ENCODE peak calls at places on chromosomes 16 and 17, in nine cellular contexts. One of them, this sample, is unnamed. For H3K4me1, the result is how much of the 10 kb centered on the place peaks cover.

GRCh38 chr17:41762391-41762790 is 24.1 kb downstream of the JUP start:
- DNase-seq in heart right ventricle: no peak
- DNase-seq in left lung: no peak
- DNase-seq in transverse colon: no peak
- DNase-seq in psoas muscle: no peak
- DNase-seq in A673: no peak
- DNase-seq in colonic mucosa: no peak
- DNase-seq in CD8-positive, alpha-beta T cell: no peak
- DNase-seq in spleen: no peak
- DNase-seq in this sample: no peak

GRCh38 chr16:10188236-10188635 is 6.0 kb upstream of the GRIN2A start:
- DNase-seq in heart right ventricle: no peak
- DNase-seq in left lung: no peak
- DNase-seq in transverse colon: no peak
- DNase-seq in psoas muscle: no peak
- DNase-seq in A673: no peak
- DNase-seq in colonic mucosa: no peak
- DNase-seq in CD8-positive, alpha-beta T cell: no peak
- DNase-seq in spleen: no peak
- DNase-seq in this sample: no peak

GRCh38 chr17:13825526-13826040 is 223.9 kb upstream of the HS3ST3A1 start:
- DNase-seq in heart right ventricle: no peak
- DNase-seq in left lung: no peak
- DNase-seq in transverse colon: no peak
- DNase-seq in psoas muscle: no peak
- DNase-seq in A673: no peak
- DNase-seq in colonic mucosa: no peak
- DNase-seq in CD8-positive, alpha-beta T cell: no peak
- DNase-seq in spleen: no peak
- DNase-seq in this sample: no peak

GRCh38 chr17:75842963-75843576 is 1.1 kb downstream of the UNC13D start:
- DNase-seq in heart right ventricle: no peak
- DNase-seq in left lung: peak
- DNase-seq in transverse colon: no peak
- DNase-seq in psoas muscle: no peak
- DNase-seq in A673: no peak
- DNase-seq in colonic mucosa: no peak
- DNase-seq in CD8-positive, alpha-beta T cell: no peak
- DNase-seq in spleen: peak
- DNase-seq in this sample: no peak

GRCh38 chr17:64156670-64157069 is 26.7 kb upstream of the ERN1 start:
- DNase-seq in heart right ventricle: no peak
- DNase-seq in left lung: no peak
- DNase-seq in transverse colon: no peak
- DNase-seq in psoas muscle: peak
- DNase-seq in A673: no peak
- DNase-seq in colonic mucosa: no peak
- DNase-seq in CD8-positive, alpha-beta T cell: no peak
- DNase-seq in spleen: no peak
- DNase-seq in this sample: peak

GRCh38 chr16:75319513-75320401 is 68.3 kb upstream of the BCAR1 start:
- DNase-seq in heart right ventricle: no peak
- DNase-seq in left lung: no peak
- DNase-seq in transverse colon: no peak
- DNase-seq in psoas muscle: no peak
- DNase-seq in A673: no peak
- DNase-seq in colonic mucosa: no peak
- DNase-seq in CD8-positive, alpha-beta T cell: no peak
- DNase-seq in spleen: no peak
- DNase-seq in this sample: no peak

GRCh38 chr17:68035131-68035522 is 408 bp upstream of the KPNA2 start:
- DNase-seq in heart right ventricle: peak
- DNase-seq in left lung: peak
- DNase-seq in transverse colon: peak
- DNase-seq in psoas muscle: peak
- DNase-seq in A673: peak
- DNase-seq in colonic mucosa: peak
- DNase-seq in CD8-positive, alpha-beta T cell: peak
- DNase-seq in spleen: peak
- DNase-seq in this sample: peak

GRCh38 chr17:29010586-29010985 is 4.8 kb upstream of the SEZ6 start:
- DNase-seq in heart right ventricle: no peak
- DNase-seq in left lung: no peak
- DNase-seq in transverse colon: no peak
- DNase-seq in psoas muscle: no peak
- DNase-seq in A673: no peak
- DNase-seq in colonic mucosa: no peak
- DNase-seq in CD8-positive, alpha-beta T cell: no peak
- DNase-seq in spleen: no peak
- DNase-seq in this sample: no peak

GRCh38 chr17:37555386-37555785 is 53.8 kb downstream of the SYNRG start:
- DNase-seq in heart right ventricle: no peak
- DNase-seq in left lung: no peak
- DNase-seq in transverse colon: no peak
- DNase-seq in psoas muscle: no peak
- DNase-seq in A673: no peak
- DNase-seq in colonic mucosa: no peak
- DNase-seq in CD8-positive, alpha-beta T cell: no peak
- DNase-seq in spleen: no peak
- DNase-seq in this sample: no peak

GRCh38 chr17:42174126-42174783 is 6.7 kb downstream of the KCNH4 start:
- DNase-seq in heart right ventricle: no peak
- DNase-seq in left lung: no peak
- DNase-seq in transverse colon: no peak
- DNase-seq in psoas muscle: no peak
- DNase-seq in A673: no peak
- DNase-seq in colonic mucosa: no peak
- DNase-seq in CD8-positive, alpha-beta T cell: no peak
- DNase-seq in spleen: no peak
- DNase-seq in this sample: no peak

GRCh38 chr17:28612936-28613872 is 781 bp downstream of the RSKR start:
- DNase-seq in heart right ventricle: peak
- DNase-seq in left lung: no peak
- DNase-seq in transverse colon: peak
- DNase-seq in psoas muscle: no peak
- DNase-seq in A673: peak
- DNase-seq in colonic mucosa: peak
- DNase-seq in CD8-positive, alpha-beta T cell: peak
- DNase-seq in spleen: peak
- DNase-seq in this sample: no peak

GRCh38 chr17:65334391-65334790 is 197.2 kb downstream of the RGS9 start:
- DNase-seq in heart right ventricle: no peak
- DNase-seq in left lung: no peak
- DNase-seq in transverse colon: no peak
- DNase-seq in psoas muscle: no peak
- DNase-seq in A673: no peak
- DNase-seq in colonic mucosa: no peak
- DNase-seq in CD8-positive, alpha-beta T cell: no peak
- DNase-seq in spleen: no peak
- DNase-seq in this sample: no peak

GRCh38 chr16:21301895-21302291 is 23.8 kb upstream of the CRYM start:
- DNase-seq in heart right ventricle: no peak
- DNase-seq in left lung: no peak
- DNase-seq in transverse colon: no peak
- DNase-seq in psoas muscle: no peak
- DNase-seq in A673: no peak
- DNase-seq in colonic mucosa: no peak
- DNase-seq in CD8-positive, alpha-beta T cell: no peak
- DNase-seq in spleen: no peak
- DNase-seq in this sample: no peak

GRCh38 chr17:37667039-37667438 is 23.8 kb upstream of the DDX52 start:
- DNase-seq in heart right ventricle: no peak
- DNase-seq in left lung: no peak
- DNase-seq in transverse colon: no peak
- DNase-seq in psoas muscle: no peak
- DNase-seq in A673: no peak
- DNase-seq in colonic mucosa: no peak
- DNase-seq in CD8-positive, alpha-beta T cell: no peak
- DNase-seq in spleen: no peak
- DNase-seq in this sample: no peak

DNA sequence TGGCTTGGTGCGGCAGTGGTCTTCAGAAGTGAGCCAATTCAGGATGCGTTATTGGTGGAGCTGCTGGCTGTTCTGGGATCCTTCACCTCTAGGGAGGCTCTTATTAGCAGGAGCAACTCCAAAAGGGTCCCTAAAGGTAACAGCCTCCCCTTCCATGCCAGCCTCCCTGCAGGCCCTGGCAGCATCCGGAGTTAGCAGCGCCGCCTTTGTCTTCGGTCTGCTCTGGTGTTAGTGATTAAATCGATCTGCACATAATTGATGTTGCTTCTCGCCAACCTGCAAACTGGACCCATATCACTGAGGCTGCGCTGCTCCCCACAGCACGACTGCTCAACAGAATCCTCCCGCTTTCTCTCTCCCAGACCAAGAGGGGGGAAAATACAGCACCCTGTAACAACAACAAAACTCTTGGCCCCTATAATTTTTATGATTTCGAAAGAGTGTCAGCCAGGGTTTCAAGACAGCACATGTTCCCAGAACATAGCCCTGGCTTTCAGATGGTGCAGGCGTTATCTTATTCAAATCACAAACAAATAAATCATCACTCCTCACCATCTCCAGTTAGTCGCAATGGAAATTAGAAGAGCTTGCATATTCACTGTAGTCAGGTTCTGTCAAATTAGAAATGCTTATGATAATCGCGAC is 76.0 kb downstream of the IRX3 start:
- DNase-seq in heart right ventricle: no peak
- DNase-seq in left lung: no peak
- DNase-seq in transverse colon: no peak
- DNase-seq in psoas muscle: no peak
- DNase-seq in A673: no peak
- DNase-seq in colonic mucosa: no peak
- DNase-seq in CD8-positive, alpha-beta T cell: no peak
- DNase-seq in spleen: no peak
- DNase-seq in this sample: no peak
- TF ChIP-seq CTCF in heart right ventricle: no peak
- TF ChIP-seq CTCF in left lung: no peak
- TF ChIP-seq CTCF in transverse colon: no peak
- TF ChIP-seq CTCF in psoas muscle: no peak
- TF ChIP-seq CTCF in A673: no peak
- TF ChIP-seq CTCF in colonic mucosa: no peak
- TF ChIP-seq CTCF in CD8-positive, alpha-beta T cell: no peak
- TF ChIP-seq CTCF in spleen: no peak
- TF ChIP-seq CTCF in this sample: no peak

DNA sequence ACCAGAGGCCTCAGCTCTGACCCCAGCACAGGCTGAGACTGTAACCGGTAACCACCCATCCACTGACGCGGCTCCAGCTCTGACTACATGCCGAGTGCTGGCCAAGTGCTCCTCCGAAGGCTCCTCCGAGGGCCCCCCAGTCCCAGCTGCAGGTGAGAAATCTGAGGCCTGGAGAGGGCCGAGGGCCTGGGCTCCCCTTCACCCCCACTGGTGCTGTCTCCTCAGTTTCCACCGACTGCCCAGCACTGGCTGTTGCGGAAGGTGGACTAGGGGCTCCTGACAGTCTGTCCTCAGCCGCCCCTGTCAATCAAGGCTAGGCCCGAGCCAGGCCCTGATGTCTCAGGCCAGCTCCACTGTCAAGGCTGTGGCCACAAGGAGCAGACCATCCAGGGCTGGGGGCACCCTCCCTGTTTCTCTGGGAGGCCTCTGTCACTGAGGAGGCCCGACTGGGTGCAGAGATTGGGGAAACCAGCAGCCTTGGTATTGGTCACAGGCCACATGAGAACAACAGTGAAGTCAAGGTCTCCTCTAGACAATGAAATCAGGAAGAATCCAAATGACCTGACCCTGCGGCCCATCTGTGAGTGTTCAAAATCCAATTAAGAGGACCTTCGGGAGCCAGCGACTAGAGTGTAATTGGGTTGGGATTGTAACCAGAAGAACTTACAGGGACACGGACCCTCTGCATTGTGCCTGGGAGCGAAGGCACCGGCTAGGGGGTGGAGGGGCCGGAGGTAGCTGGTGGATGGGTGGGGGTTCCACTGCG is 5.1 kb downstream of the TMEM235 start:
- DNase-seq in heart right ventricle: no peak
- DNase-seq in left lung: peak
- DNase-seq in transverse colon: no peak
- DNase-seq in psoas muscle: no peak
- DNase-seq in A673: no peak
- DNase-seq in colonic mucosa: no peak
- DNase-seq in CD8-positive, alpha-beta T cell: no peak
- DNase-seq in spleen: no peak
- DNase-seq in this sample: no peak
- H3K4me1 ChIP-seq in heart right ventricle: under half
- H3K4me1 ChIP-seq in left lung: under half
- H3K4me1 ChIP-seq in transverse colon: under half
- H3K4me1 ChIP-seq in psoas muscle: under half
- H3K4me1 ChIP-seq in A673: under half
- H3K4me1 ChIP-seq in colonic mucosa: under half
- H3K4me1 ChIP-seq in CD8-positive, alpha-beta T cell: under half
- H3K4me1 ChIP-seq in spleen: under half
- H3K4me1 ChIP-seq in this sample: under half

GRCh38 chr17:44310188-44310587 is 1.8 kb downstream of the RUNDC3A start:
- DNase-seq in heart right ventricle: no peak
- DNase-seq in left lung: no peak
- DNase-seq in transverse colon: no peak
- DNase-seq in psoas muscle: no peak
- DNase-seq in A673: no peak
- DNase-seq in colonic mucosa: no peak
- DNase-seq in CD8-positive, alpha-beta T cell: no peak
- DNase-seq in spleen: no peak
- DNase-seq in this sample: no peak

GRCh38 chr17:44307387-44308186 is 814 bp upstream of the RUNDC3A start:
- DNase-seq in heart right ventricle: peak
- DNase-seq in left lung: no peak
- DNase-seq in transverse colon: peak
- DNase-seq in psoas muscle: no peak
- DNase-seq in A673: peak
- DNase-seq in colonic mucosa: no peak
- DNase-seq in CD8-positive, alpha-beta T cell: no peak
- DNase-seq in spleen: peak
- DNase-seq in this sample: no peak

GRCh38 chr17:44308865-44309264 is 464 bp downstream of the RUNDC3A start:
- DNase-seq in heart right ventricle: no peak
- DNase-seq in left lung: no peak
- DNase-seq in transverse colon: no peak
- DNase-seq in psoas muscle: no peak
- DNase-seq in A673: no peak
- DNase-seq in colonic mucosa: no peak
- DNase-seq in CD8-positive, alpha-beta T cell: no peak
- DNase-seq in spleen: peak
- DNase-seq in this sample: no peak

GRCh38 chr17:44309472-44309871 is 1.1 kb downstream of the RUNDC3A start:
- DNase-seq in heart right ventricle: no peak
- DNase-seq in left lung: no peak
- DNase-seq in transverse colon: no peak
- DNase-seq in psoas muscle: no peak
- DNase-seq in A673: no peak
- DNase-seq in colonic mucosa: no peak
- DNase-seq in CD8-positive, alpha-beta T cell: no peak
- DNase-seq in spleen: peak
- DNase-seq in this sample: no peak

GRCh38 chr17:44308320-44308818 is at the start of gene RUNDC3A:
- DNase-seq in heart right ventricle: peak
- DNase-seq in left lung: peak
- DNase-seq in transverse colon: peak
- DNase-seq in psoas muscle: peak
- DNase-seq in A673: peak
- DNase-seq in colonic mucosa: peak
- DNase-seq in CD8-positive, alpha-beta T cell: peak
- DNase-seq in spleen: peak
- DNase-seq in this sample: no peak
- H3K4me3 ChIP-seq in heart right ventricle: peak
- H3K4me3 ChIP-seq in left lung: peak
- H3K4me3 ChIP-seq in transverse colon: peak
- H3K4me3 ChIP-seq in psoas muscle: peak
- H3K4me3 ChIP-seq in A673: peak
- H3K4me3 ChIP-seq in colonic mucosa: peak
- H3K4me3 ChIP-seq in CD8-positive, alpha-beta T cell: peak
- H3K4me3 ChIP-seq in spleen: peak
- H3K4me3 ChIP-seq in this sample: peak

GRCh38 chr16:89843409-89844350 is 15.4 kb downstream of the SPIRE2 start:
- DNase-seq in heart right ventricle: no peak
- DNase-seq in left lung: no peak
- DNase-seq in transverse colon: no peak
- DNase-seq in psoas muscle: no peak
- DNase-seq in A673: no peak
- DNase-seq in colonic mucosa: no peak
- DNase-seq in CD8-positive, alpha-beta T cell: no peak
- DNase-seq in spleen: no peak
- DNase-seq in this sample: no peak
- TF ChIP-seq CTCF in heart right ventricle: no peak
- TF ChIP-seq CTCF in left lung: no peak
- TF ChIP-seq CTCF in transverse colon: no peak
- TF ChIP-seq CTCF in psoas muscle: no peak
- TF ChIP-seq CTCF in A673: no peak
- TF ChIP-seq CTCF in colonic mucosa: no peak
- TF ChIP-seq CTCF in CD8-positive, alpha-beta T cell: no peak
- TF ChIP-seq CTCF in spleen: no peak
- TF ChIP-seq CTCF in this sample: no peak